ENCODE peak calls at places on chromosomes 4 and X, in five cellular contexts. L, R, M, V and U are unnamed samples.

GRCh38 chr4:131046821-131047220 is 1950.9 kb downstream of the C4orf33 start:
- DNase-seq in L (no peak), R (no peak), M (no peak), V (no peak), U (no peak)

GRCh38 chr4:188986271-188986689 is 847.0 kb downstream of the TRIML1 start:
- DNase-seq in R (no peak), L (no peak), V (no peak), M (no peak), U (no peak)

GRCh38 chr4:55932489-55932888 is 16.3 kb upstream of the CEP135 start:
- DNase-seq in L (no peak), R (no peak), M (no peak), V (no peak), U (no peak)

GRCh38 chr4:56907009-56907408 is 691 bp upstream of the REST start:
- DNase-seq in R (no peak), V (no peak), M (peak; percentile 17), L (no peak), U (no peak)

GRCh38 chrX:154534526-154535322 is 11.9 kb downstream of the G6PD start:
- DNase-seq in V (peak; percentile 91), L (peak; percentile 95), R (peak; percentile 89), M (peak; percentile 87), U (peak; percentile 95)

GRCh38 chr4:22645481-22646182 is 47.1 kb upstream of the GBA3 start:
- DNase-seq in L (no peak), R (no peak), V (no peak), M (no peak), U (no peak)

GRCh38 chr4:14059006-14059405 is 431.5 kb upstream of the BOD1L1 start:
- DNase-seq in L (no peak), V (no peak), M (no peak), R (peak; percentile 59), U (no peak)

GRCh38 chr4:123077330-123077729 is 154.9 kb upstream of the NUDT6 start:
- DNase-seq in R (no peak), M (no peak), L (no peak), V (no peak), U (no peak)

GRCh38 chr4:37757121-37757520 is 69.4 kb upstream of the PGM2 start:
- DNase-seq in L (no peak), V (no peak), M (no peak), R (peak; percentile 51), U (no peak)

GRCh38 chr4:176545886-176546285 is 226.1 kb downstream of the SPCS3 start:
- DNase-seq in M (no peak), V (no peak), R (no peak), L (no peak), U (no peak)

GRCh38 chrX:134172588-134173259 is 64.3 kb upstream of the CCDC160 start:
- DNase-seq in V (peak; percentile 54), R (peak; percentile 8), L (peak; percentile 24), M (peak; percentile 16), U (peak; percentile 62)

GRCh38 chrX:103431316-103431715 is 55.0 kb downstream of the BEX3 start:
- DNase-seq in M (no peak), R (no peak), V (no peak), L (no peak), U (no peak)

GRCh38 chr4:180827610-180828009 is 1415.6 kb upstream of the TENM3 start:
- DNase-seq in L (no peak), M (no peak), V (no peak), R (peak; percentile 23), U (no peak)

GRCh38 chrX:135737361-135738071 is 24.1 kb downstream of the CT45A1 start:
- DNase-seq in M (no peak), V (no peak), L (no peak), R (peak; percentile 2), U (no peak)

GRCh38 chrX:123698979-123699378 is 33.9 kb downstream of the THOC2 start:
- DNase-seq in M (no peak), V (no peak), L (no peak), R (peak; percentile 49), U (no peak)

GRCh38 chrX:25601323-25601722 is 536.8 kb upstream of the MAGEB18 start:
- DNase-seq in L (no peak), R (no peak), M (no peak), V (no peak), U (no peak)

GRCh38 chr4:13543648-13544555 is at the start of gene NKX3-2:
- DNase-seq in M (no peak), L (no peak), V (no peak), R (peak; percentile 34), U (no peak)

GRCh38 chr4:39305902-39306677 is 60.1 kb downstream of the RFC1 start:
- DNase-seq in L (no peak), R (no peak), M (no peak), V (no peak), U (no peak)

GRCh38 chr4:20844311-20844710 is 144.1 kb downstream of the PACRGL start:
- DNase-seq in R (no peak), V (no peak), M (no peak), L (no peak), U (no peak)

GRCh38 chr4:37244583-37245390 is at the start of gene NWD2:
- DNase-seq in M (no peak), L (peak; percentile 18), R (peak; percentile 7), V (no peak), U (peak; percentile 44)

GRCh38 chrX:130419263-130419662 is 17.5 kb downstream of the RBMX2 start:
- DNase-seq in V (no peak), R (no peak), L (no peak), M (no peak), U (no peak)

GRCh38 chr4:7394184-7394575 is 40.5 kb downstream of the PSAPL1 start:
- DNase-seq in R (no peak), L (no peak), V (no peak), M (no peak), U (no peak)
- H3K27ac ChIP-seq in R (no peak overlapping the region), L (no peak overlapping the region), V (no peak overlapping the region), M (no peak overlapping the region), U (no peak overlapping the region)

DNA sequence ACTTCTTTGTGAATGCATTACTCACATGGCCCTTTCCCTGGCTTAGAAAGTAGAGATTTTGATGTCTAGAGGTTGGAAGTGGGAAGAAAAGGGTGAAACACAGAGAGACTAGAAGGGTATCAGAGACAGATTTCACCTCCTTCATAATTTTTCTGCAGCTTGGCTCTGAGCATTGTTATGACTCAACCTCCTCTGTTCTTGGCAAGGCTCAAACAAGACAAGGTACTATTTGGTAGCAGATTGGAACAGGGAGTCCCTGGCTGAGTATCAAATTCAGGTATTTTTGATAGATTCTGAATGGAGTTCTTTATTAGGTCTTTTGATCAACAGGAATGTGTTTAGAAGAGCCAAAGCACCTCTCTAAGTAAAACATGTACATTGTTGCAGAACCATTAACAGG is 146.3 kb upstream of the CHRDL1 start:
- DNase-seq in M (no peak), L (no peak), V (no peak), R (no peak), U (no peak)
- H3K4me1 ChIP-seq in M (no peaks in the 10 kb centered on the region), L (peaks cover 14% of the 10 kb centered on the region), V (no peaks in the 10 kb centered on the region), R (no peaks in the 10 kb centered on the region), U (no peaks in the 10 kb centered on the region)

GRCh38 chrX:4484266-4484665 is 770.8 kb upstream of the PRKX start:
- DNase-seq in R (no peak), L (no peak), M (no peak), V (no peak), U (no peak)
- H3K4me3 ChIP-seq in R (no peak overlapping the region), L (no peak overlapping the region), M (no peak overlapping the region), V (no peak overlapping the region), U (no peak overlapping the region)

DNA sequence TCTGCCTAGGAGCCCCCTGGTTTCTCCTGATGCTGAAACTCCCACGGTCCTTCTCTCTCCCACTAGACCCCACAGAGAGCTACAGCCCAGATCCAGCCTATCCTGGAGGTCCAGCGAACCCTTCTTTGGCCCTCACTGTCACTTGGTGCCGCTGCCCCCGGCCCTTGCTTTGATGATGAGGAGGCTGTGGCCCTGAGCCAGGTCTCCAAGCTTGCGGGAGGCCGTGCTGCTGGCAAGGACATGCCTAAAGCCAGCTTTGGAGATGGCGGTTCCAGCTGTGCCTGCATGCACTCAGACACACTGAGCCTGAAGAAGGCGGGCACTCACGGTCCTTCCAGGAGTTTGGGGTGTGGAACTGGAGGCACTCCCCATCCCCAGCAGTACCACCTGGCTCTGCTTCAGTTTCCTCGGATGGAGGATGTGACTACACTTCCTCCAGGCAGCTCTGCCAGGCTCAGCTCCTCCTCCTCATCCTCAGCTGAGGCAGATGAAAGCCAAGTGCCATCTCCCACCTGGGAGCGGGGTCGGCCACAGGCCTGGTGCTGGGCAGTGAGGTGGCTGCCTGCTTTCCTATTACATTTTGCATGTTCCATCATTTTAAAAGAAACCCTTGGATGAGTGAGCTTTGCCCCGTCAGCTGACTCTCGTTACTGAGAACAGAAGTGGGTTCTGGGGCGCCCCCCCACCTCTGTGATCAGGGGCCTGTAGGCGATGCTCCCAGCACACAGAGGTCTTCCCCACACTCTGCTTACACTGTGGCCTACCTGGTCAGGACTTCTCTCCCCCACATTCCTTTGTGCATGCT is 9.0 kb downstream of the TNIP2 start:
- DNase-seq in M (no peak), R (no peak), L (no peak), V (no peak), U (no peak)
- H3K27ac ChIP-seq in M (peak overlapping the region; percentile 81), R (no peak overlapping the region), L (no peak overlapping the region), V (peak overlapping the region; percentile 49), U (no peak overlapping the region)

GRCh38 chr4:163556650-163557391 is 62.3 kb downstream of the TMA16 start:
- DNase-seq in R (no peak), M (no peak), V (no peak), L (no peak), U (no peak)
- H3K4me1 ChIP-seq in R (no peaks in the 10 kb centered on the region), M (peaks cover 21% of the 10 kb centered on the region), V (no peaks in the 10 kb centered on the region), L (no peaks in the 10 kb centered on the region), U (peaks cover 2% of the 10 kb centered on the region)

GRCh38 chrX:151177141-151178027 is 1.0 kb downstream of the GPR50 start:
- DNase-seq in M (no peak), L (no peak), R (peak; percentile 2), V (no peak), U (peak; percentile 46)
- H3K4me3 ChIP-seq in M (no peak overlapping the region), L (peak overlapping the region; percentile 20), R (peak overlapping the region; percentile 36), V (peak overlapping the region; percentile 36), U (peak overlapping the region; percentile 35)

DNA sequence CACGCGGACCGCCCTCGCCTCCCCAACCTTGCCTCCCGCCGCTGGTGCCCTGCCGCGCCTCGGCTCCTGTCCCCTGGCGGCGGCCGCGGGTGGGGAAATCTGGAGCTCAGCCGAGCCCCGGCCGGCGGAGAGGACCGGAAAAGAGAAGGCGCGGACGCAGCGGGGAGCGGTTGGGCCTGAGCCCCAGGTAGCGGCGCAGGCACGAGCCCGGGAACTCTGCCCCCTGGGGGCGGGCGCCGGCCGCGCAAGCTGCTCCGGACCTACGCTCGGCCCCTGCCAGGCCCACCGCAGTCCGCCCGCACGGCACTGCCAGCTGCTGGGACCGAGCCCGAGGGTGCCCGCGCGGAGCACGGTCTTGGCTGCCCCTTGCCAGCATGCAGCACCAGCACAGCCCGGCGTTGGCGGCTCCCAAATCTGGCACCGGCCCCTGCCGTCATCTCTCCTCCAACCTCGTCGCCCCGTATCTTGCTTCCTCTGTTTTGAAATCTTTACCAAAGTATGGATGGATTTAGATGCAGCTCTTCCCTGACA is at the start of gene PRSS12:
- DNase-seq in M (peak; percentile 26), V (no peak), R (peak; percentile 56), L (peak; percentile 87), U (peak; percentile 76)
- H3K27ac ChIP-seq in M (no peak within 1 kb of the TSS), V (no peak within 1 kb of the TSS), R (no peak within 1 kb of the TSS), L (peak within 1 kb of the TSS; percentile 56), U (no peak within 1 kb of the TSS)

DNA sequence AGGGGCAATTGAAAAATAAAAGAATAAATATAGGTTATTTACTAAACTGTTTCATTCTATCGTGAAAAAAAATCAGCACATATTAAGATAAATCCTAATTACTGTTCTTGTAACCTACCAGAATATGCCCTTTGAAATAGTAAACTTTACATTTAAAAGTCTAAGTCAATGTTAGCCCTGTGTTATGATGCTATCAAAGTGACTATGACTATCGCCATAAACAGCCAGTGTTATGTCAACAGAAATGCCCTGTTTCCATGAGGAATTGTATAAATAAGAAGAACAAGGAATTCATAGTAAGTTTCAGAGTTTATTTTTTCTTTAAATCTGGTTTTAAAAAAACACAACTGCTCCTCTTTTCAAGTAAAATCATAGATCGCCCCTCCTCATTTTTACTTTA is 11.4 kb downstream of the NR3C2 start:
- DNase-seq in L (no peak), R (no peak), M (no peak), V (no peak), U (no peak)
- H3K4me1 ChIP-seq in L (peaks cover 25% of the 10 kb centered on the region), R (no peaks in the 10 kb centered on the region), M (peaks cover 73% of the 10 kb centered on the region), V (peaks cover 38% of the 10 kb centered on the region), U (peaks cover 9% of the 10 kb centered on the region)